ENCODE peak calls at places on chromosomes 16 and 17, in eight cellular contexts. S is heart right ventricle; J is CD8-positive, alpha-beta T cell; K is mesenchymal stem cell; N is uterus; R is endothelial cell of umbilical vein; T is adipocyte; H is tibial artery. E is an unnamed sample.

GRCh38 chr17:56762988-56763387 is 70.7 kb downstream of the C17orf67 start:
- DNase-seq in S (no peak), H (no peak), N (no peak), J (no peak), T (no peak), R (no peak), K (no peak), E (no peak)

GRCh38 chr17:59067340-59067739 is 39.3 kb downstream of the TRIM37 start:
- DNase-seq in R (no peak), H (no peak), S (no peak), T (no peak), N (no peak), K (no peak), J (no peak), E (no peak)

GRCh38 chr17:35731239-35731931 is at the start of gene RASL10B:
- DNase-seq in H (no peak), N (peak; percentile 55), J (no peak), T (peak; percentile 82), K (peak; percentile 54), S (peak; percentile 48), R (peak; percentile 28), E (no peak)

GRCh38 chr16:84527486-84528269 is 23.2 kb upstream of the MEAK7 start:
- DNase-seq in N (no peak), H (peak; percentile 52), K (no peak), J (no peak), R (no peak), S (no peak), T (no peak), E (peak; percentile 10)

GRCh38 chr16:85991856-85992255 is 92.9 kb downstream of the IRF8 start:
- DNase-seq in T (no peak), K (no peak), H (no peak), N (no peak), J (no peak), R (no peak), S (no peak), E (no peak)

GRCh38 chr17:3447625-3448024 is 14.0 kb upstream of the OR1E2 start:
- DNase-seq in K (no peak), N (no peak), H (no peak), S (no peak), J (no peak), R (no peak), T (no peak), E (no peak)

GRCh38 chr17:78494189-78494960 is 82.8 kb downstream of the DNAH17 start:
- DNase-seq in R (no peak), J (no peak), S (no peak), N (no peak), H (no peak), K (no peak), T (no peak), E (no peak)

GRCh38 chr16:84720180-84720579 is 20.4 kb downstream of the USP10 start:
- DNase-seq in T (peak; percentile 45), J (no peak), R (peak; percentile 52), H (no peak), S (no peak), N (no peak), K (no peak), E (no peak)

GRCh38 chr17:81509687-81510523 is 2.7 kb downstream of the ACTG1 start:
- DNase-seq in T (peak; percentile 53), N (no peak), H (no peak), K (no peak), R (peak; percentile 27), S (no peak), J (no peak), E (peak; percentile 34)

GRCh38 chr17:80997471-80998387 is 6.1 kb downstream of the CHMP6 start:
- DNase-seq in S (no peak), J (no peak), N (no peak), H (no peak), R (no peak), K (no peak), T (no peak), E (peak; percentile 51)

GRCh38 chr16:55543470-55543869 is 23.0 kb upstream of the CAPNS2 start:
- DNase-seq in N (no peak), K (peak; percentile 48), T (peak; percentile 83), S (no peak), J (no peak), R (peak; percentile 47), H (no peak), E (no peak)

DNA sequence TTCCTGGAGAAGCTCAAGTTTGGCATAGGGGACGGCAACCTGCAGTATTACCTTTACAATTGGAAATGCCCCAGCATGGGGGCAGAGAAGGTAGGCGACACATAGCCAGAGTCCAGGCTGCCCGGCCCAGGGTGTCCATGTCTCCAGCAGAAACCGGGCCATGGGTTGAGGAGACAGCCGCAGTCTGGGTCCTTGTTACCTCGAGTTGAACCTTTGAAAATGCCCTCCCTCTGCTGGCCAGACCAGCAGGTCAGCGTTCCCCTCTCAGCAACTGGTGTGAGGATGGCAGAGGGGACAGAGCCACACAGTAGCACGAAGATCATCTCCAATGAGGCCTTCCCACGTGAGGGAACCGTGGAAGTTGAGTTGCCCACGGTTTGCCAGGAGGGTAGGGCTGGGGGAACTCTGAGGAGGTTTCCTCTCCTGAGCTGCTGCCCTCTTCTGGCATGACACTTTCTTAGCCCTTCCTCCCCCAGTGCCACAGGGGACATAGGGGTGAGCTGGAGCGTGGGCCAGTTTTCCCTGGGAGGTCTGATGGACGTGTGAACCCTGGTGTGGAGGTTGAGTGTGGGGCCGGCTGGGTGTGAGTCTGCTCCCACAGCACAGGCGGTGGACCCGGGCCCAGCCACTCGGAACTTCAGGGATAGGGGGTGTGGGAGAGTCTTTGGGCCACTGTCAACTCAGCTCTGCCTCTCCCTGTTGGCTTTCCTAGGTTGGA is 27.2 kb downstream of the PLCD3 start:
- DNase-seq in H (no peak), K (no peak), R (no peak), T (no peak), S (no peak), J (no peak), N (no peak), E (no peak)
- H3K36me3 ChIP-seq in H (peaks cover 89% of the 10 kb centered on the region), K (peaks cover 80% of the 10 kb centered on the region), R (peaks cover 30% of the 10 kb centered on the region), T (peaks cover 77% of the 10 kb centered on the region), S (no peaks in the 10 kb centered on the region), J (peaks cover 42% of the 10 kb centered on the region), N (no peaks in the 10 kb centered on the region), E (peaks cover 17% of the 10 kb centered on the region)

GRCh38 chr17:63840591-63841349 is 1.7 kb downstream of the SMARCD2 start:
- DNase-seq in T (no peak), H (no peak), K (peak; percentile 11), N (no peak), J (no peak), R (no peak), S (no peak), E (no peak)
- H3K4me1 ChIP-seq in T (peaks cover 48% of the 10 kb centered on the region), H (peaks cover 45% of the 10 kb centered on the region), K (peaks cover 33% of the 10 kb centered on the region), N (peaks cover 20% of the 10 kb centered on the region), J (peaks cover 48% of the 10 kb centered on the region), R (peaks cover 24% of the 10 kb centered on the region), S (peaks cover 48% of the 10 kb centered on the region), E (peaks cover 36% of the 10 kb centered on the region)

GRCh38 chr16:29663829-29664132 is 734 bp downstream of the SPN start:
- DNase-seq in J (no peak), N (no peak), S (no peak), R (no peak), H (no peak), T (no peak), K (no peak), E (no peak)
- H3K36me3 ChIP-seq in J (peaks cover 6% of the 10 kb centered on the region), N (no peaks in the 10 kb centered on the region), S (no peaks in the 10 kb centered on the region), R (no peaks in the 10 kb centered on the region), H (no peaks in the 10 kb centered on the region), T (no peaks in the 10 kb centered on the region), K (no peaks in the 10 kb centered on the region), E (no peaks in the 10 kb centered on the region)

GRCh38 chr16:4377573-4378146 is 6.0 kb downstream of the VASN start:
- DNase-seq in N (no peak), R (no peak), K (no peak), J (no peak), T (peak; percentile 46), H (no peak), S (no peak), E (no peak)
- H3K4me1 ChIP-seq in N (peaks cover 37% of the 10 kb centered on the region), R (peaks cover 2% of the 10 kb centered on the region), K (peaks cover 88% of the 10 kb centered on the region), J (peaks cover 9% of the 10 kb centered on the region), T (peaks cover 50% of the 10 kb centered on the region), H (peaks cover 78% of the 10 kb centered on the region), S (peaks cover 60% of the 10 kb centered on the region), E (peaks cover 2% of the 10 kb centered on the region)

GRCh38 chr16:28168991-28169554 is 42.7 kb downstream of the XPO6 start:
- DNase-seq in J (peak; percentile 29), N (no peak), S (no peak), H (no peak), R (no peak), K (no peak), T (no peak), E (no peak)
- H3K36me3 ChIP-seq in J (peaks cover 49% of the 10 kb centered on the region), N (no peaks in the 10 kb centered on the region), S (no peaks in the 10 kb centered on the region), H (peaks cover 57% of the 10 kb centered on the region), R (peaks cover 12% of the 10 kb centered on the region), K (peaks cover 77% of the 10 kb centered on the region), T (peaks cover 58% of the 10 kb centered on the region), E (no peaks in the 10 kb centered on the region)

GRCh38 chr17:38564254-38564605 is 41.5 kb downstream of the SRCIN1 start:
- DNase-seq in R (no peak), N (no peak), S (no peak), K (no peak), J (no peak), H (no peak), T (no peak), E (no peak)
- H3K4me1 ChIP-seq in R (peaks cover under 1% of the 10 kb centered on the region), N (no peaks in the 10 kb centered on the region), S (peaks cover 14% of the 10 kb centered on the region), K (peaks cover 8% of the 10 kb centered on the region), J (peaks cover 37% of the 10 kb centered on the region), H (peaks cover 8% of the 10 kb centered on the region), T (peaks cover 1% of the 10 kb centered on the region), E (peaks cover 9% of the 10 kb centered on the region)

DNA sequence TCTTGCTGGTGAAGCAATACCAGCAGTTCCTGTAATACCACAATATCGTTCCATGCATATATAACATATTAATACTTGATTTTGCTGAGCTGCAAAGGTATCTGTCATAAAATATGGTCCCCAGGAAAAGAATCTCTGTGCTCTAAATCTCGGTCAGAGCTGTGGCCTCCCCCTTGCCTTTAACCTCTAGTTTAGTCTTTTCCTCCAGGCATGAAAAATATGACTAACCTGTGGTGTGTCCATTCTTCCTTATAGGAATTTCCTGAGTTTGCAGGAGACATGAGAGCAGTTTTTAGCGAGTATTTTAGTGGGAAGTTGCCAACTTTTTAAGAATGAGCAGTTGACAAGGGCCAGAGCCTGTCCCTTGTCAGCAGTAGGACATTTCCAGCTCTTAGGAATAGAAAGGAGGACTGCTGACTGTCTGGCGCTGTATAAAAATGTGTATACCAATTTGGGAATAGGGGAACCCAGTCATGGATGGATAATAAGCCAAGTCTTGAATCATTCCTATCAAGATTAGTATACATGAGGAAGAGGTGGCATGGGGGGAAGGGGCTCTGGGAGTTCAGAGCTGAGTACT is 8.7 kb downstream of the ATXN1L start:
- DNase-seq in S (no peak), H (no peak), J (no peak), R (no peak), T (no peak), N (no peak), K (no peak), E (no peak)
- H3K36me3 ChIP-seq in S (no peaks in the 10 kb centered on the region), H (peaks cover 42% of the 10 kb centered on the region), J (peaks cover 22% of the 10 kb centered on the region), R (peaks cover 15% of the 10 kb centered on the region), T (peaks cover 28% of the 10 kb centered on the region), N (no peaks in the 10 kb centered on the region), K (peaks cover 70% of the 10 kb centered on the region), E (no peaks in the 10 kb centered on the region)

GRCh38 chr16:27321013-27321960 is 7.5 kb downstream of the IL4R start:
- DNase-seq in T (no peak), K (no peak), R (no peak), H (peak; percentile 15), N (peak; percentile 14), S (no peak), J (no peak), E (no peak)
- H3K4me1 ChIP-seq in T (peaks cover 19% of the 10 kb centered on the region), K (peaks cover 31% of the 10 kb centered on the region), R (peaks cover 29% of the 10 kb centered on the region), H (peaks cover 45% of the 10 kb centered on the region), N (peaks cover 10% of the 10 kb centered on the region), S (peaks cover 16% of the 10 kb centered on the region), J (peaks cover 73% of the 10 kb centered on the region), E (peaks cover 74% of the 10 kb centered on the region)